ENCODE peak calls at places on chromosome X, in seven cellular contexts. One of them, this sample, is unnamed.

GRCh38 chrX:17547658-17548057 is 172.7 kb downstream of the NHS start:
- DNase-seq in sciatic nerve: peak; percentile 69
- DNase-seq in choroid plexus epithelial cell: peak; percentile 92
- DNase-seq in GM03348: peak; percentile 41
- DNase-seq in memory B cell: no peak
- DNase-seq in T1000: peak; percentile 46
- DNase-seq in nephron progenitor cell: no peak
- DNase-seq in this sample: peak; percentile 23

GRCh38 chrX:11567528-11568220 is 98.0 kb downstream of the ARHGAP6 start:
- DNase-seq in GM03348: no peak
- DNase-seq in nephron progenitor cell: no peak
- DNase-seq in memory B cell: no peak
- DNase-seq in sciatic nerve: no peak
- DNase-seq in T1000: no peak
- DNase-seq in choroid plexus epithelial cell: no peak
- DNase-seq in this sample: no peak

GRCh38 chrX:93422693-93423092 is 250.7 kb downstream of the NAP1L3 start:
- DNase-seq in choroid plexus epithelial cell: no peak
- DNase-seq in nephron progenitor cell: peak; percentile 30
- DNase-seq in memory B cell: no peak
- DNase-seq in GM03348: peak; percentile 2
- DNase-seq in sciatic nerve: no peak
- DNase-seq in T1000: no peak
- DNase-seq in this sample: no peak

GRCh38 chrX:17861496-17862011 is 456 bp upstream of the RAI2 start:
- DNase-seq in nephron progenitor cell: no peak
- DNase-seq in T1000: no peak
- DNase-seq in memory B cell: no peak
- DNase-seq in GM03348: no peak
- DNase-seq in choroid plexus epithelial cell: no peak
- DNase-seq in sciatic nerve: no peak
- DNase-seq in this sample: no peak

GRCh38 chrX:21666679-21667078 is 8.5 kb upstream of the KLHL34 start:
- DNase-seq in sciatic nerve: no peak
- DNase-seq in memory B cell: no peak
- DNase-seq in GM03348: peak; percentile 16
- DNase-seq in choroid plexus epithelial cell: no peak
- DNase-seq in nephron progenitor cell: no peak
- DNase-seq in T1000: no peak
- DNase-seq in this sample: no peak

GRCh38 chrX:76398970-76399369 is 28.5 kb upstream of the MAGEE1 start:
- DNase-seq in sciatic nerve: no peak
- DNase-seq in GM03348: no peak
- DNase-seq in T1000: no peak
- DNase-seq in memory B cell: no peak
- DNase-seq in nephron progenitor cell: no peak
- DNase-seq in choroid plexus epithelial cell: no peak
- DNase-seq in this sample: no peak

GRCh38 chrX:8201896-8202331 is 30.8 kb upstream of the VCX2 start:
- DNase-seq in nephron progenitor cell: no peak
- DNase-seq in choroid plexus epithelial cell: peak; percentile 1
- DNase-seq in T1000: peak; percentile 6
- DNase-seq in GM03348: no peak
- DNase-seq in sciatic nerve: no peak
- DNase-seq in memory B cell: no peak
- DNase-seq in this sample: no peak

GRCh38 chrX:42269186-42269585 is 345.8 kb upstream of the CASK start:
- DNase-seq in choroid plexus epithelial cell: peak; percentile 1
- DNase-seq in sciatic nerve: no peak
- DNase-seq in nephron progenitor cell: no peak
- DNase-seq in GM03348: peak; percentile 1
- DNase-seq in memory B cell: no peak
- DNase-seq in T1000: no peak
- DNase-seq in this sample: no peak